ENCODE peak calls at places on chromosome 11, in four cellular contexts. E is Kasumi-1, Y is neural crest cell, L is ELF-1. V is an unnamed sample.

GRCh38 chr11:8178297-8178696 is 9.5 kb upstream of the RIC3 start:
- DNase-seq in L (no peak), Y (no peak), E (no peak), V (no peak)

GRCh38 chr11:74559934-74560309 is 32.5 kb upstream of the POLD3 start:
- DNase-seq in L (no peak), E (no peak), Y (no peak), V (no peak)

GRCh38 chr11:369336-370018 is at the start of gene B4GALNT4:
- DNase-seq in Y (no peak), L (no peak), E (no peak), V (peak)

GRCh38 chr11:133619973-133620372 is 87.7 kb upstream of the OPCML start:
- DNase-seq in E (no peak), Y (no peak), L (no peak), V (no peak)

GRCh38 chr11:35167451-35167954 is 28.5 kb downstream of the CD44 start:
- DNase-seq in Y (no peak), L (no peak), E (no peak), V (no peak)

GRCh38 chr11:110968348-110969062 is 256.3 kb upstream of the ARHGAP20 start:
- DNase-seq in E (peak), L (no peak), Y (no peak), V (no peak)

GRCh38 chr11:121459413-121460041 is 6.8 kb upstream of the SORL1-AS1 start:
- DNase-seq in Y (no peak), E (no peak), L (no peak), V (no peak)

GRCh38 chr11:45169310-45170072 is 23.1 kb downstream of the PRDM11 start:
- DNase-seq in E (no peak), L (no peak), Y (no peak), V (no peak)

GRCh38 chr11:94128171-94128745 is 383 bp upstream of the PANX1 start:
- DNase-seq in L (no peak), E (peak), Y (no peak), V (peak)

GRCh38 chr11:88181776-88182175 is 6.5 kb upstream of the RAB38 start:
- DNase-seq in Y (no peak), L (no peak), E (no peak), V (no peak)

GRCh38 chr11:61384271-61385242 is 7.8 kb upstream of the TMEM216 start:
- DNase-seq in L (peak), E (peak), Y (no peak), V (peak)

GRCh38 chr11:9386086-9386485 is 1.6 kb downstream of the IPO7 start:
- DNase-seq in L (no peak), Y (no peak), E (no peak), V (no peak)

GRCh38 chr11:116123739-116124138 is 619.5 kb upstream of the CADM1 start:
- DNase-seq in L (no peak), Y (no peak), E (no peak), V (no peak)

GRCh38 chr11:109604506-109604905 is 182.5 kb downstream of the C11orf87 start:
- DNase-seq in E (no peak), Y (no peak), L (no peak), V (no peak)

GRCh38 chr11:128420943-128421342 is 166.4 kb downstream of the ETS1 start:
- DNase-seq in L (no peak), E (no peak), Y (no peak), V (no peak)

GRCh38 chr11:69071086-69071800 is 22.5 kb downstream of the TPCN2 start:
- DNase-seq in L (no peak), E (no peak), Y (no peak), V (no peak)

GRCh38 chr11:10638285-10638684 is 55.3 kb downstream of the IRAG1 start:
- DNase-seq in E (no peak), L (no peak), Y (no peak), V (no peak)

GRCh38 chr11:134442246-134442645 is 30.2 kb upstream of the B3GAT1 start:
- DNase-seq in L (no peak), E (no peak), Y (no peak), V (no peak)

GRCh38 chr11:23021287-23021863 is 161.1 kb upstream of the CCDC179 start:
- DNase-seq in E (peak), Y (peak), L (peak), V (peak)

GRCh38 chr11:112931686-112932085 is 29.5 kb upstream of the NCAM1 start:
- DNase-seq in L (no peak), Y (no peak), E (no peak), V (no peak)

GRCh38 chr11:18106688-18107087 is 806 bp upstream of the SAAL1 start:
- DNase-seq in E (no peak), L (no peak), Y (no peak), V (no peak)

GRCh38 chr11:73367482-73368024 is 8.6 kb upstream of the RELT start:
- DNase-seq in E (no peak), Y (no peak), L (no peak), V (no peak)

GRCh38 chr11:34480339-34480738 is 33.3 kb downstream of the ELF5 start:
- DNase-seq in E (no peak), Y (no peak), L (no peak), V (no peak)

GRCh38 chr11:47393163-47394049 is 15.0 kb upstream of the SLC39A13 start:
- DNase-seq in E (no peak), L (no peak), Y (no peak), V (no peak)